ENCODE peak calls at places on chromosomes 16 and 17, in eight cellular contexts. One of them, this sample, is unnamed.
A peak's percentile ranks its signal among the peaks of the same experiment; 100 is the strongest.

GRCh38 chr16:30585400-30586191 is at the start of gene ZNF785:
- DNase-seq in pancreas: peak; percentile 95
- DNase-seq in stomach: peak; percentile 96
- DNase-seq in neural progenitor cell: peak; percentile 97
- DNase-seq in HCT116: no peak
- DNase-seq in testis: peak; percentile 99
- DNase-seq in upper lobe of right lung: peak; percentile 94
- DNase-seq in tibial nerve: peak; percentile 94
- DNase-seq in this sample: peak; percentile 98

GRCh38 chr17:1834378-1835149 is 4.8 kb downstream of the RPA1 start:
- DNase-seq in pancreas: no peak
- DNase-seq in stomach: no peak
- DNase-seq in neural progenitor cell: no peak
- DNase-seq in HCT116: no peak
- DNase-seq in testis: no peak
- DNase-seq in upper lobe of right lung: no peak
- DNase-seq in tibial nerve: no peak
- DNase-seq in this sample: no peak

GRCh38 chr16:67268136-67268579 is 11.2 kb upstream of the PLEKHG4 start:
- DNase-seq in pancreas: peak; percentile 17
- DNase-seq in stomach: peak; percentile 63
- DNase-seq in neural progenitor cell: no peak
- DNase-seq in HCT116: peak; percentile 81
- DNase-seq in testis: no peak
- DNase-seq in upper lobe of right lung: no peak
- DNase-seq in tibial nerve: no peak
- DNase-seq in this sample: no peak

GRCh38 chr16:89785523-89786155 is 30.8 kb downstream of the FANCA start:
- DNase-seq in pancreas: no peak
- DNase-seq in stomach: no peak
- DNase-seq in neural progenitor cell: no peak
- DNase-seq in HCT116: no peak
- DNase-seq in testis: no peak
- DNase-seq in upper lobe of right lung: no peak
- DNase-seq in tibial nerve: no peak
- DNase-seq in this sample: no peak

GRCh38 chr17:38620551-38621277 is 15.0 kb upstream of the SRCIN1 start:
- DNase-seq in pancreas: no peak
- DNase-seq in stomach: no peak
- DNase-seq in neural progenitor cell: no peak
- DNase-seq in HCT116: no peak
- DNase-seq in testis: no peak
- DNase-seq in upper lobe of right lung: peak; percentile 15
- DNase-seq in tibial nerve: no peak
- DNase-seq in this sample: no peak

GRCh38 chr17:77615672-77616242 is 342.7 kb upstream of the TNRC6C start:
- DNase-seq in pancreas: no peak
- DNase-seq in stomach: no peak
- DNase-seq in neural progenitor cell: no peak
- DNase-seq in HCT116: no peak
- DNase-seq in testis: no peak
- DNase-seq in upper lobe of right lung: no peak
- DNase-seq in tibial nerve: no peak
- DNase-seq in this sample: no peak

GRCh38 chr16:59878479-59878878 is 1144.4 kb upstream of the GOT2 start:
- DNase-seq in pancreas: no peak
- DNase-seq in stomach: peak; percentile 61
- DNase-seq in neural progenitor cell: no peak
- DNase-seq in HCT116: no peak
- DNase-seq in testis: no peak
- DNase-seq in upper lobe of right lung: no peak
- DNase-seq in tibial nerve: no peak
- DNase-seq in this sample: no peak

GRCh38 chr17:54373970-54374369 is 526.7 kb upstream of the TOM1L1 start:
- DNase-seq in pancreas: no peak
- DNase-seq in stomach: no peak
- DNase-seq in neural progenitor cell: no peak
- DNase-seq in HCT116: no peak
- DNase-seq in testis: no peak
- DNase-seq in upper lobe of right lung: no peak
- DNase-seq in tibial nerve: no peak
- DNase-seq in this sample: no peak

GRCh38 chr17:57447357-57448019 is 191.2 kb downstream of the MSI2 start:
- DNase-seq in pancreas: no peak
- DNase-seq in stomach: no peak
- DNase-seq in neural progenitor cell: no peak
- DNase-seq in HCT116: no peak
- DNase-seq in testis: no peak
- DNase-seq in upper lobe of right lung: no peak
- DNase-seq in tibial nerve: no peak
- DNase-seq in this sample: no peak

GRCh38 chr17:36153887-36154576 is 22.4 kb downstream of the TBC1D3B start:
- DNase-seq in pancreas: no peak
- DNase-seq in stomach: no peak
- DNase-seq in neural progenitor cell: no peak
- DNase-seq in HCT116: no peak
- DNase-seq in testis: no peak
- DNase-seq in upper lobe of right lung: no peak
- DNase-seq in tibial nerve: no peak
- DNase-seq in this sample: no peak

GRCh38 chr17:64420143-64420670 is 28.7 kb upstream of the MILR1 start:
- DNase-seq in pancreas: no peak
- DNase-seq in stomach: no peak
- DNase-seq in neural progenitor cell: peak; percentile 74
- DNase-seq in HCT116: peak; percentile 81
- DNase-seq in testis: no peak
- DNase-seq in upper lobe of right lung: peak; percentile 13
- DNase-seq in tibial nerve: no peak
- DNase-seq in this sample: no peak

GRCh38 chr16:57386381-57386951 is 14.2 kb downstream of the CX3CL1 start:
- DNase-seq in pancreas: no peak
- DNase-seq in stomach: no peak
- DNase-seq in neural progenitor cell: no peak
- DNase-seq in HCT116: no peak
- DNase-seq in testis: peak; percentile 56
- DNase-seq in upper lobe of right lung: no peak
- DNase-seq in tibial nerve: no peak
- DNase-seq in this sample: no peak

GRCh38 chr17:81978901-81979298 is 1.5 kb downstream of the ASPSCR1 start:
- DNase-seq in pancreas: no peak
- DNase-seq in stomach: peak; percentile 52
- DNase-seq in neural progenitor cell: no peak
- DNase-seq in HCT116: no peak
- DNase-seq in testis: no peak
- DNase-seq in upper lobe of right lung: no peak
- DNase-seq in tibial nerve: no peak
- DNase-seq in this sample: no peak

GRCh38 chr16:88939814-88940195 is 37.2 kb downstream of the CBFA2T3 start:
- DNase-seq in pancreas: peak; percentile 63
- DNase-seq in stomach: no peak
- DNase-seq in neural progenitor cell: no peak
- DNase-seq in HCT116: no peak
- DNase-seq in testis: no peak
- DNase-seq in upper lobe of right lung: no peak
- DNase-seq in tibial nerve: no peak
- DNase-seq in this sample: peak; percentile 18

GRCh38 chr16:26765087-26765486 is 301.6 kb upstream of the C16orf82 start:
- DNase-seq in pancreas: no peak
- DNase-seq in stomach: no peak
- DNase-seq in neural progenitor cell: peak; percentile 24
- DNase-seq in HCT116: no peak
- DNase-seq in testis: no peak
- DNase-seq in upper lobe of right lung: no peak
- DNase-seq in tibial nerve: no peak
- DNase-seq in this sample: no peak

GRCh38 chr17:46818929-46819859 is 702 bp upstream of the WNT3 start:
- DNase-seq in pancreas: no peak
- DNase-seq in stomach: no peak
- DNase-seq in neural progenitor cell: peak; percentile 84
- DNase-seq in HCT116: no peak
- DNase-seq in testis: no peak
- DNase-seq in upper lobe of right lung: peak; percentile 65
- DNase-seq in tibial nerve: no peak
- DNase-seq in this sample: no peak

GRCh38 chr17:47285003-47285402 is 31.4 kb downstream of the ITGB3 start:
- DNase-seq in pancreas: no peak
- DNase-seq in stomach: no peak
- DNase-seq in neural progenitor cell: no peak
- DNase-seq in HCT116: no peak
- DNase-seq in testis: no peak
- DNase-seq in upper lobe of right lung: no peak
- DNase-seq in tibial nerve: no peak
- DNase-seq in this sample: no peak

GRCh38 chr16:81567987-81568748 is 123.6 kb downstream of the CMIP start:
- DNase-seq in pancreas: peak; percentile 59
- DNase-seq in stomach: peak; percentile 58
- DNase-seq in neural progenitor cell: no peak
- DNase-seq in HCT116: no peak
- DNase-seq in testis: no peak
- DNase-seq in upper lobe of right lung: no peak
- DNase-seq in tibial nerve: no peak
- DNase-seq in this sample: no peak

GRCh38 chr17:82332669-82333278 is 792 bp downstream of the SECTM1 start:
- DNase-seq in pancreas: peak; percentile 62
- DNase-seq in stomach: peak; percentile 56
- DNase-seq in neural progenitor cell: no peak
- DNase-seq in HCT116: peak; percentile 38
- DNase-seq in testis: peak; percentile 53
- DNase-seq in upper lobe of right lung: peak; percentile 77
- DNase-seq in tibial nerve: no peak
- DNase-seq in this sample: peak; percentile 52

GRCh38 chr16:51952500-51952899 is 594.4 kb downstream of the TOX3 start:
- DNase-seq in pancreas: no peak
- DNase-seq in stomach: no peak
- DNase-seq in neural progenitor cell: no peak
- DNase-seq in HCT116: no peak
- DNase-seq in testis: no peak
- DNase-seq in upper lobe of right lung: no peak
- DNase-seq in tibial nerve: no peak
- DNase-seq in this sample: no peak

GRCh38 chr16:79656537-79657115 is 56.1 kb upstream of the MAF start:
- DNase-seq in pancreas: no peak
- DNase-seq in stomach: no peak
- DNase-seq in neural progenitor cell: peak; percentile 40
- DNase-seq in HCT116: no peak
- DNase-seq in testis: no peak
- DNase-seq in upper lobe of right lung: no peak
- DNase-seq in tibial nerve: no peak
- DNase-seq in this sample: peak; percentile 61

DNA sequence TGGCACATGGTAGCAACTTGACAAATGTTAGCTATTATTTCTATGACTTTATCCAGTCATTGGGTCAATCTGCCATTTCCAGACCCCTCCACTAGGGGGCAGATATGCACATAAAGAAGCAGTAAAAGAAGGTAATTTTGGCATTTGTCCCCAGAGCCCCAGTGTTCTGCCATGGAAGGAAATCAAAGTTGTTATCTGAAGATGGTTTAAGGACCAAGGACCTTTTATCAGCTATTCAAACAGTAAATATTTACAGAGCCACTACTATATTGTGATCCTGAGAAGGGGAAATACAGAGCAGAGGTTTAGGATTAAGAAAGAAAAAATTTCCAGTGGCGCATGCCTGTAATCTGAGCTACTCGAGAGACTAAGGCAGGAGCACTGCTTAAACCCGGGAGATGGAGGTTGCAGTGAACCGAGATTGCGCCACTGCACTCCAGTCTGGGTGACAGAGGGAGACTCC is 20.0 kb downstream of the TRAF4 start:
- DNase-seq in pancreas: peak; percentile 77
- DNase-seq in stomach: peak; percentile 85
- DNase-seq in neural progenitor cell: peak; percentile 76
- DNase-seq in HCT116: peak; percentile 53
- DNase-seq in testis: peak; percentile 93
- DNase-seq in upper lobe of right lung: no peak
- DNase-seq in tibial nerve: peak; percentile 85
- DNase-seq in this sample: peak; percentile 82
- H3K4me1 ChIP-seq in pancreas: no peaks in the 10 kb centered on the region
- H3K4me1 ChIP-seq in stomach: peaks cover 11% of the 10 kb centered on the region
- H3K4me1 ChIP-seq in neural progenitor cell: peaks cover 21% of the 10 kb centered on the region
- H3K4me1 ChIP-seq in HCT116: no peaks in the 10 kb centered on the region
- H3K4me1 ChIP-seq in testis: peaks cover 7% of the 10 kb centered on the region
- H3K4me1 ChIP-seq in upper lobe of right lung: peaks cover 21% of the 10 kb centered on the region
- H3K4me1 ChIP-seq in tibial nerve: no peaks in the 10 kb centered on the region
- H3K4me1 ChIP-seq in this sample: peaks cover 11% of the 10 kb centered on the region

GRCh38 chr16:3027488-3027795 is 3.6 kb downstream of the THOC6 start:
- DNase-seq in pancreas: no peak
- DNase-seq in stomach: no peak
- DNase-seq in neural progenitor cell: no peak
- DNase-seq in HCT116: no peak
- DNase-seq in testis: no peak
- DNase-seq in upper lobe of right lung: no peak
- DNase-seq in tibial nerve: no peak
- DNase-seq in this sample: no peak
- H3K27ac ChIP-seq in pancreas: no peak overlapping the region
- H3K27ac ChIP-seq in stomach: no peak overlapping the region
- H3K27ac ChIP-seq in neural progenitor cell: no peak overlapping the region
- H3K27ac ChIP-seq in HCT116: peak overlapping the region; percentile 68
- H3K27ac ChIP-seq in testis: no peak overlapping the region
- H3K27ac ChIP-seq in upper lobe of right lung: no peak overlapping the region
- H3K27ac ChIP-seq in tibial nerve: no peak overlapping the region
- H3K27ac ChIP-seq in this sample: no peak overlapping the region

DNA sequence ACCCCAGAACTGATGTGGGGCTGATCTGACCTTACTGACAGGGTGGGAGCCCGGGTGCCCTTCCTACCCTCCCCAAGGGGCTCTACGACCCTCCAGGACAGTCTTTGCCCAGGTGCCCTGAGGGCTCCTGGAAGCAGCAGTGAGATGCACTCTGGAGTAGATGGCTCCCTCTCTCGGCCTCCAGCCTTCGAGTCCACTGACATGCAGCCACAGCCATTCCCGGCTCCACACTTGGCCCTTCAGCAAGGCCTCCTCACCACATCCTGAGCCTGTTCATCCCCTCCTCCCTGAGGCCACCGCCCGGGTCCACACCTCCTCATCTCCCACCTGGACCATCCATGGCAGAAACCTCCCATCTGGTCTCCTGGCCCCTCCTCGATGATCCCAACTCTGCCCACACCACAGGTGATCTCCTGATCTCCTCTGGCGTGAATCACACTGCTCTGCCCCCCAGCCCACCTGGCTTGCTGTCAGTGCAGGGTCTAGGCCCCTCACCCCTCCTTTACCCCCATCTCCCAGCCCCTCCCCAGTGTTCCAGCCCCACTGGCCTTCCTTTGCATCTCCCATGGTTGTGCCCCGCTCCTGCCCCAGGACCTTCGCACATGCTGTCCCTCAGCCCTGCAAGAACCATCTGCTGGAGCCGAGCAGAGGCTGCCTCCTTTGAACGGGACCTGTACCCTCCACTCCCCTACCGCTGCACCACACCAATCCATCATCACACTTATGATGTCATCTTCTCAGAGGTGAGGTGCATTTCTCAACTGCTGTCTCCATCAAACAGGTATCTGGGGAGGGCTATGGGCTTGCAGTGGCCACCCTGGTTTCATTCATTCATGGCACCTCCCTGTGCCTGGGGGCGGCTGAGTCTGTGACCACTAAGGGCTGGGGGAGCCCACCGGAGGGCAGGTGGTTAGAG is 44.7 kb downstream of the SOCS1 start:
- DNase-seq in pancreas: no peak
- DNase-seq in stomach: no peak
- DNase-seq in neural progenitor cell: no peak
- DNase-seq in HCT116: no peak
- DNase-seq in testis: no peak
- DNase-seq in upper lobe of right lung: no peak
- DNase-seq in tibial nerve: no peak
- DNase-seq in this sample: no peak
- TF ChIP-seq CTCF in pancreas: no peak
- TF ChIP-seq CTCF in stomach: no peak
- TF ChIP-seq CTCF in neural progenitor cell: no peak
- TF ChIP-seq CTCF in HCT116: no peak
- TF ChIP-seq CTCF in testis: no peak
- TF ChIP-seq CTCF in upper lobe of right lung: no peak
- TF ChIP-seq CTCF in tibial nerve: no peak
- TF ChIP-seq CTCF in this sample: no peak

GRCh38 chr17:76381633-76382304 is 2.6 kb upstream of the SPHK1 start:
- DNase-seq in pancreas: no peak
- DNase-seq in stomach: no peak
- DNase-seq in neural progenitor cell: peak; percentile 31
- DNase-seq in HCT116: no peak
- DNase-seq in testis: no peak
- DNase-seq in upper lobe of right lung: no peak
- DNase-seq in tibial nerve: no peak
- DNase-seq in this sample: no peak
- H3K4me1 ChIP-seq in pancreas: peaks cover 10% of the 10 kb centered on the region
- H3K4me1 ChIP-seq in stomach: peaks cover 37% of the 10 kb centered on the region
- H3K4me1 ChIP-seq in neural progenitor cell: peaks cover 22% of the 10 kb centered on the region
- H3K4me1 ChIP-seq in HCT116: peaks cover 26% of the 10 kb centered on the region
- H3K4me1 ChIP-seq in testis: peaks cover 22% of the 10 kb centered on the region
- H3K4me1 ChIP-seq in upper lobe of right lung: peaks cover 33% of the 10 kb centered on the region
- H3K4me1 ChIP-seq in tibial nerve: peaks cover 40% of the 10 kb centered on the region
- H3K4me1 ChIP-seq in this sample: peaks cover 30% of the 10 kb centered on the region